ENCODE peak calls at places on chromosomes 7 and 10, in five cellular contexts. One of them, this sample, is unnamed.

GRCh38 chr7:636396-636795 is 90.1 kb upstream of the DNAAF5 start:
- DNase-seq in stimulated activated CD4-positive, alpha-beta T cell treated with anti-CD3 and anti-CD28 coated beads, Interleukin-2, amount 100 ng/mL, for 24 hours: no peak
- DNase-seq in NCI-H82: no peak
- DNase-seq in NCI-H460: peak
- DNase-seq in H4: no peak
- DNase-seq in this sample: no peak

GRCh38 chr7:29639887-29640600 is 76.4 kb downstream of the PRR15 start:
- DNase-seq in stimulated activated CD4-positive, alpha-beta T cell treated with anti-CD3 and anti-CD28 coated beads, Interleukin-2, amount 100 ng/mL, for 24 hours: no peak
- DNase-seq in NCI-H82: no peak
- DNase-seq in NCI-H460: no peak
- DNase-seq in H4: no peak
- DNase-seq in this sample: no peak

GRCh38 chr7:6725003-6725402 is 18.3 kb upstream of the ZNF12 start:
- DNase-seq in stimulated activated CD4-positive, alpha-beta T cell treated with anti-CD3 and anti-CD28 coated beads, Interleukin-2, amount 100 ng/mL, for 24 hours: no peak
- DNase-seq in NCI-H82: no peak
- DNase-seq in NCI-H460: no peak
- DNase-seq in H4: no peak
- DNase-seq in this sample: no peak

GRCh38 chr7:137846588-137847417 is at the start of gene DGKI:
- DNase-seq in stimulated activated CD4-positive, alpha-beta T cell treated with anti-CD3 and anti-CD28 coated beads, Interleukin-2, amount 100 ng/mL, for 24 hours: peak
- DNase-seq in NCI-H82: peak
- DNase-seq in NCI-H460: no peak
- DNase-seq in H4: no peak
- DNase-seq in this sample: no peak

GRCh38 chr7:40859965-40860543 is 725.2 kb downstream of the SUGCT start:
- DNase-seq in stimulated activated CD4-positive, alpha-beta T cell treated with anti-CD3 and anti-CD28 coated beads, Interleukin-2, amount 100 ng/mL, for 24 hours: no peak
- DNase-seq in NCI-H82: no peak
- DNase-seq in NCI-H460: no peak
- DNase-seq in H4: no peak
- DNase-seq in this sample: no peak

GRCh38 chr10:61465807-61466425 is 12.7 kb upstream of the TMEM26 start:
- DNase-seq in stimulated activated CD4-positive, alpha-beta T cell treated with anti-CD3 and anti-CD28 coated beads, Interleukin-2, amount 100 ng/mL, for 24 hours: no peak
- DNase-seq in NCI-H82: peak
- DNase-seq in NCI-H460: no peak
- DNase-seq in H4: peak
- DNase-seq in this sample: no peak

GRCh38 chr7:151349507-151349853 is 7.9 kb downstream of the NUB1 start:
- DNase-seq in stimulated activated CD4-positive, alpha-beta T cell treated with anti-CD3 and anti-CD28 coated beads, Interleukin-2, amount 100 ng/mL, for 24 hours: no peak
- DNase-seq in NCI-H82: no peak
- DNase-seq in NCI-H460: no peak
- DNase-seq in H4: no peak
- DNase-seq in this sample: no peak

GRCh38 chr7:108307246-108307982 is 148.8 kb downstream of the NRCAM start:
- DNase-seq in stimulated activated CD4-positive, alpha-beta T cell treated with anti-CD3 and anti-CD28 coated beads, Interleukin-2, amount 100 ng/mL, for 24 hours: no peak
- DNase-seq in NCI-H82: peak
- DNase-seq in NCI-H460: no peak
- DNase-seq in H4: no peak
- DNase-seq in this sample: no peak

GRCh38 chr7:46108272-46108671 is 187.2 kb upstream of the IGFBP3 start:
- DNase-seq in stimulated activated CD4-positive, alpha-beta T cell treated with anti-CD3 and anti-CD28 coated beads, Interleukin-2, amount 100 ng/mL, for 24 hours: no peak
- DNase-seq in NCI-H82: no peak
- DNase-seq in NCI-H460: no peak
- DNase-seq in H4: no peak
- DNase-seq in this sample: no peak

GRCh38 chr10:12566161-12567115 is 217.1 kb downstream of the CAMK1D start:
- DNase-seq in stimulated activated CD4-positive, alpha-beta T cell treated with anti-CD3 and anti-CD28 coated beads, Interleukin-2, amount 100 ng/mL, for 24 hours: no peak
- DNase-seq in NCI-H82: no peak
- DNase-seq in NCI-H460: no peak
- DNase-seq in H4: no peak
- DNase-seq in this sample: no peak

GRCh38 chr7:155296788-155297516 is 726 bp upstream of the INSIG1 start:
- DNase-seq in stimulated activated CD4-positive, alpha-beta T cell treated with anti-CD3 and anti-CD28 coated beads, Interleukin-2, amount 100 ng/mL, for 24 hours: peak
- DNase-seq in NCI-H82: peak
- DNase-seq in NCI-H460: peak
- DNase-seq in H4: peak
- DNase-seq in this sample: no peak

GRCh38 chr10:88437411-88437810 is 145.7 kb downstream of the RNLS start:
- DNase-seq in stimulated activated CD4-positive, alpha-beta T cell treated with anti-CD3 and anti-CD28 coated beads, Interleukin-2, amount 100 ng/mL, for 24 hours: no peak
- DNase-seq in NCI-H82: no peak
- DNase-seq in NCI-H460: no peak
- DNase-seq in H4: no peak
- DNase-seq in this sample: no peak

GRCh38 chr10:15704581-15704968 is 15.1 kb downstream of the ITGA8 start:
- DNase-seq in stimulated activated CD4-positive, alpha-beta T cell treated with anti-CD3 and anti-CD28 coated beads, Interleukin-2, amount 100 ng/mL, for 24 hours: no peak
- DNase-seq in NCI-H82: no peak
- DNase-seq in NCI-H460: no peak
- DNase-seq in H4: no peak
- DNase-seq in this sample: no peak

GRCh38 chr7:44177570-44178131 is 11.6 kb downstream of the GCK start:
- DNase-seq in stimulated activated CD4-positive, alpha-beta T cell treated with anti-CD3 and anti-CD28 coated beads, Interleukin-2, amount 100 ng/mL, for 24 hours: no peak
- DNase-seq in NCI-H82: no peak
- DNase-seq in NCI-H460: no peak
- DNase-seq in H4: peak
- DNase-seq in this sample: no peak

GRCh38 chr10:5741276-5741675 is 56.6 kb downstream of the TASOR2 start:
- DNase-seq in stimulated activated CD4-positive, alpha-beta T cell treated with anti-CD3 and anti-CD28 coated beads, Interleukin-2, amount 100 ng/mL, for 24 hours: no peak
- DNase-seq in NCI-H82: no peak
- DNase-seq in NCI-H460: no peak
- DNase-seq in H4: no peak
- DNase-seq in this sample: no peak

GRCh38 chr7:65966167-65966566 is 15.8 kb downstream of the GUSB start:
- DNase-seq in stimulated activated CD4-positive, alpha-beta T cell treated with anti-CD3 and anti-CD28 coated beads, Interleukin-2, amount 100 ng/mL, for 24 hours: no peak
- DNase-seq in NCI-H82: no peak
- DNase-seq in NCI-H460: no peak
- DNase-seq in H4: no peak
- DNase-seq in this sample: no peak

GRCh38 chr10:62858364-62858763 is 42.2 kb upstream of the EGR2 start:
- DNase-seq in stimulated activated CD4-positive, alpha-beta T cell treated with anti-CD3 and anti-CD28 coated beads, Interleukin-2, amount 100 ng/mL, for 24 hours: no peak
- DNase-seq in NCI-H82: no peak
- DNase-seq in NCI-H460: no peak
- DNase-seq in H4: no peak
- DNase-seq in this sample: no peak

GRCh38 chr7:43108255-43109011 is 4.0 kb upstream of the HECW1 start:
- DNase-seq in stimulated activated CD4-positive, alpha-beta T cell treated with anti-CD3 and anti-CD28 coated beads, Interleukin-2, amount 100 ng/mL, for 24 hours: peak
- DNase-seq in NCI-H82: peak
- DNase-seq in NCI-H460: peak
- DNase-seq in H4: peak
- DNase-seq in this sample: peak

GRCh38 chr7:44961844-44962482 is 16.9 kb downstream of the MYO1G start:
- DNase-seq in stimulated activated CD4-positive, alpha-beta T cell treated with anti-CD3 and anti-CD28 coated beads, Interleukin-2, amount 100 ng/mL, for 24 hours: peak
- DNase-seq in NCI-H82: no peak
- DNase-seq in NCI-H460: no peak
- DNase-seq in H4: no peak
- DNase-seq in this sample: no peak

GRCh38 chr10:94683214-94684054 is at the start of gene CYP2C18:
- DNase-seq in stimulated activated CD4-positive, alpha-beta T cell treated with anti-CD3 and anti-CD28 coated beads, Interleukin-2, amount 100 ng/mL, for 24 hours: no peak
- DNase-seq in NCI-H82: no peak
- DNase-seq in NCI-H460: no peak
- DNase-seq in H4: no peak
- DNase-seq in this sample: no peak

GRCh38 chr10:114131094-114131493 is 42.9 kb downstream of the CCDC186 start:
- DNase-seq in stimulated activated CD4-positive, alpha-beta T cell treated with anti-CD3 and anti-CD28 coated beads, Interleukin-2, amount 100 ng/mL, for 24 hours: no peak
- DNase-seq in NCI-H82: no peak
- DNase-seq in NCI-H460: no peak
- DNase-seq in H4: no peak
- DNase-seq in this sample: no peak

This sample was measured in NCI-H524.